ENCODE peak calls at places on chromosome 1, in seven cellular contexts. One of them, this sample, is unnamed.
A peak's percentile ranks its signal among the peaks of the same experiment; 100 is the strongest.

GRCh38 chr1:170562644-170563338 is 30.8 kb downstream of the GORAB start:
- DNase-seq in OCI-LY7: no peak
- DNase-seq in thoracic aorta: peak; percentile 60
- DNase-seq in cardiac fibroblast: peak; percentile 95
- DNase-seq in HTR-8/SVneo: peak; percentile 54
- DNase-seq in right lobe of liver: no peak
- DNase-seq in heart right ventricle: peak; percentile 85
- DNase-seq in this sample: no peak

GRCh38 chr1:203464226-203464625 is 11.4 kb upstream of the PRELP start:
- DNase-seq in OCI-LY7: no peak
- DNase-seq in thoracic aorta: no peak
- DNase-seq in cardiac fibroblast: no peak
- DNase-seq in HTR-8/SVneo: no peak
- DNase-seq in right lobe of liver: no peak
- DNase-seq in heart right ventricle: no peak
- DNase-seq in this sample: no peak

GRCh38 chr1:242147096-242147976 is 148.4 kb upstream of the MAP1LC3C start:
- DNase-seq in OCI-LY7: no peak
- DNase-seq in thoracic aorta: no peak
- DNase-seq in cardiac fibroblast: peak; percentile 9
- DNase-seq in HTR-8/SVneo: no peak
- DNase-seq in right lobe of liver: no peak
- DNase-seq in heart right ventricle: no peak
- DNase-seq in this sample: no peak

GRCh38 chr1:160658162-160658955 is 11.5 kb upstream of the SLAMF1 start:
- DNase-seq in OCI-LY7: no peak
- DNase-seq in thoracic aorta: no peak
- DNase-seq in cardiac fibroblast: no peak
- DNase-seq in HTR-8/SVneo: no peak
- DNase-seq in right lobe of liver: no peak
- DNase-seq in heart right ventricle: no peak
- DNase-seq in this sample: no peak

GRCh38 chr1:160773088-160773487 is 22.9 kb upstream of the LY9 start:
- DNase-seq in OCI-LY7: no peak
- DNase-seq in thoracic aorta: no peak
- DNase-seq in cardiac fibroblast: no peak
- DNase-seq in HTR-8/SVneo: no peak
- DNase-seq in right lobe of liver: no peak
- DNase-seq in heart right ventricle: no peak
- DNase-seq in this sample: no peak

GRCh38 chr1:41236781-41237180 is 5.3 kb downstream of the SCMH1 start:
- DNase-seq in OCI-LY7: no peak
- DNase-seq in thoracic aorta: no peak
- DNase-seq in cardiac fibroblast: no peak
- DNase-seq in HTR-8/SVneo: no peak
- DNase-seq in right lobe of liver: no peak
- DNase-seq in heart right ventricle: no peak
- DNase-seq in this sample: no peak

GRCh38 chr1:223250632-223251015 is 107.6 kb upstream of the TLR5 start:
- DNase-seq in OCI-LY7: no peak
- DNase-seq in thoracic aorta: no peak
- DNase-seq in cardiac fibroblast: no peak
- DNase-seq in HTR-8/SVneo: no peak
- DNase-seq in right lobe of liver: no peak
- DNase-seq in heart right ventricle: no peak
- DNase-seq in this sample: no peak

GRCh38 chr1:9242338-9242969 is 7.9 kb downstream of the H6PD start:
- DNase-seq in OCI-LY7: no peak
- DNase-seq in thoracic aorta: no peak
- DNase-seq in cardiac fibroblast: no peak
- DNase-seq in HTR-8/SVneo: no peak
- DNase-seq in right lobe of liver: peak; percentile 95
- DNase-seq in heart right ventricle: peak; percentile 63
- DNase-seq in this sample: no peak

GRCh38 chr1:154609398-154610380 is 1.7 kb upstream of the ADAR start:
- DNase-seq in OCI-LY7: peak; percentile 46
- DNase-seq in thoracic aorta: no peak
- DNase-seq in cardiac fibroblast: peak; percentile 44
- DNase-seq in HTR-8/SVneo: no peak
- DNase-seq in right lobe of liver: no peak
- DNase-seq in heart right ventricle: no peak
- DNase-seq in this sample: peak; percentile 36

GRCh38 chr1:21564521-21565095 is 55.4 kb downstream of the ALPL start:
- DNase-seq in OCI-LY7: no peak
- DNase-seq in thoracic aorta: no peak
- DNase-seq in cardiac fibroblast: peak; percentile 66
- DNase-seq in HTR-8/SVneo: no peak
- DNase-seq in right lobe of liver: no peak
- DNase-seq in heart right ventricle: no peak
- DNase-seq in this sample: no peak

GRCh38 chr1:184389446-184389845 is 2.6 kb downstream of the C1orf21 start:
- DNase-seq in OCI-LY7: no peak
- DNase-seq in thoracic aorta: no peak
- DNase-seq in cardiac fibroblast: no peak
- DNase-seq in HTR-8/SVneo: no peak
- DNase-seq in right lobe of liver: no peak
- DNase-seq in heart right ventricle: no peak
- DNase-seq in this sample: no peak

GRCh38 chr1:16237343-16237830 is 404 bp upstream of the CPLANE2 start:
- DNase-seq in OCI-LY7: no peak
- DNase-seq in thoracic aorta: no peak
- DNase-seq in cardiac fibroblast: peak; percentile 64
- DNase-seq in HTR-8/SVneo: no peak
- DNase-seq in right lobe of liver: no peak
- DNase-seq in heart right ventricle: no peak
- DNase-seq in this sample: no peak

GRCh38 chr1:226653311-226653921 is 85.7 kb downstream of the ITPKB start:
- DNase-seq in OCI-LY7: peak; percentile 94
- DNase-seq in thoracic aorta: no peak
- DNase-seq in cardiac fibroblast: no peak
- DNase-seq in HTR-8/SVneo: no peak
- DNase-seq in right lobe of liver: no peak
- DNase-seq in heart right ventricle: no peak
- DNase-seq in this sample: peak; percentile 64

GRCh38 chr1:35505911-35506798 is 51.0 kb downstream of the KIAA0319L start:
- DNase-seq in OCI-LY7: peak; percentile 63
- DNase-seq in thoracic aorta: no peak
- DNase-seq in cardiac fibroblast: peak; percentile 90
- DNase-seq in HTR-8/SVneo: peak; percentile 8
- DNase-seq in right lobe of liver: no peak
- DNase-seq in heart right ventricle: peak; percentile 9
- DNase-seq in this sample: peak; percentile 67

GRCh38 chr1:180854456-180854855 is 58.2 kb upstream of the KIAA1614 start:
- DNase-seq in OCI-LY7: no peak
- DNase-seq in thoracic aorta: no peak
- DNase-seq in cardiac fibroblast: no peak
- DNase-seq in HTR-8/SVneo: no peak
- DNase-seq in right lobe of liver: no peak
- DNase-seq in heart right ventricle: no peak
- DNase-seq in this sample: no peak

GRCh38 chr1:209884665-209885117 is 53.3 kb upstream of the SYT14 start:
- DNase-seq in OCI-LY7: no peak
- DNase-seq in thoracic aorta: peak; percentile 25
- DNase-seq in cardiac fibroblast: peak; percentile 100
- DNase-seq in HTR-8/SVneo: peak; percentile 92
- DNase-seq in right lobe of liver: no peak
- DNase-seq in heart right ventricle: no peak
- DNase-seq in this sample: no peak

GRCh38 chr1:43058545-43059360 is 100.1 kb upstream of the SLC2A1 start:
- DNase-seq in OCI-LY7: no peak
- DNase-seq in thoracic aorta: no peak
- DNase-seq in cardiac fibroblast: peak; percentile 62
- DNase-seq in HTR-8/SVneo: peak; percentile 79
- DNase-seq in right lobe of liver: no peak
- DNase-seq in heart right ventricle: no peak
- DNase-seq in this sample: no peak

GRCh38 chr1:67830226-67830625 is 3.0 kb downstream of the GNG12 start:
- DNase-seq in OCI-LY7: no peak
- DNase-seq in thoracic aorta: no peak
- DNase-seq in cardiac fibroblast: peak; percentile 68
- DNase-seq in HTR-8/SVneo: peak; percentile 11
- DNase-seq in right lobe of liver: no peak
- DNase-seq in heart right ventricle: no peak
- DNase-seq in this sample: no peak

GRCh38 chr1:30748699-30749401 is 8.7 kb downstream of the LAPTM5 start:
- DNase-seq in OCI-LY7: no peak
- DNase-seq in thoracic aorta: no peak
- DNase-seq in cardiac fibroblast: no peak
- DNase-seq in HTR-8/SVneo: no peak
- DNase-seq in right lobe of liver: no peak
- DNase-seq in heart right ventricle: no peak
- DNase-seq in this sample: no peak

GRCh38 chr1:234619071-234619480 is 9.1 kb upstream of the IRF2BP2 start:
- DNase-seq in OCI-LY7: no peak
- DNase-seq in thoracic aorta: no peak
- DNase-seq in cardiac fibroblast: peak; percentile 53
- DNase-seq in HTR-8/SVneo: no peak
- DNase-seq in right lobe of liver: no peak
- DNase-seq in heart right ventricle: no peak
- DNase-seq in this sample: no peak

GRCh38 chr1:164272156-164272555 is 286.8 kb upstream of the PBX1 start:
- DNase-seq in OCI-LY7: no peak
- DNase-seq in thoracic aorta: no peak
- DNase-seq in cardiac fibroblast: no peak
- DNase-seq in HTR-8/SVneo: no peak
- DNase-seq in right lobe of liver: no peak
- DNase-seq in heart right ventricle: no peak
- DNase-seq in this sample: no peak

GRCh38 chr1:183841950-183842816 is 37.3 kb downstream of the RGL1 start:
- DNase-seq in OCI-LY7: no peak
- DNase-seq in thoracic aorta: no peak
- DNase-seq in cardiac fibroblast: peak; percentile 99
- DNase-seq in HTR-8/SVneo: peak; percentile 72
- DNase-seq in right lobe of liver: no peak
- DNase-seq in heart right ventricle: peak; percentile 32
- DNase-seq in this sample: peak; percentile 83

GRCh38 chr1:201954263-201955008 is 867 bp upstream of the TIMM17A start:
- DNase-seq in OCI-LY7: no peak
- DNase-seq in thoracic aorta: no peak
- DNase-seq in cardiac fibroblast: no peak
- DNase-seq in HTR-8/SVneo: no peak
- DNase-seq in right lobe of liver: no peak
- DNase-seq in heart right ventricle: no peak
- DNase-seq in this sample: no peak

GRCh38 chr1:109818351-109819325 is 54.9 kb upstream of the EPS8L3 start:
- DNase-seq in OCI-LY7: no peak
- DNase-seq in thoracic aorta: no peak
- DNase-seq in cardiac fibroblast: no peak
- DNase-seq in HTR-8/SVneo: no peak
- DNase-seq in right lobe of liver: no peak
- DNase-seq in heart right ventricle: no peak
- DNase-seq in this sample: no peak

GRCh38 chr1:8591547-8591946 is 225.9 kb downstream of the RERE start:
- DNase-seq in OCI-LY7: no peak
- DNase-seq in thoracic aorta: no peak
- DNase-seq in cardiac fibroblast: no peak
- DNase-seq in HTR-8/SVneo: no peak
- DNase-seq in right lobe of liver: no peak
- DNase-seq in heart right ventricle: no peak
- DNase-seq in this sample: no peak

GRCh38 chr1:52676249-52676903 is 21.8 kb downstream of the COA7 start:
- DNase-seq in OCI-LY7: no peak
- DNase-seq in thoracic aorta: no peak
- DNase-seq in cardiac fibroblast: peak; percentile 34
- DNase-seq in HTR-8/SVneo: no peak
- DNase-seq in right lobe of liver: peak; percentile 62
- DNase-seq in heart right ventricle: peak; percentile 64
- DNase-seq in this sample: no peak

GRCh38 chr1:112298558-112298957 is 97.5 kb upstream of the CTTNBP2NL start:
- DNase-seq in OCI-LY7: peak; percentile 29
- DNase-seq in thoracic aorta: no peak
- DNase-seq in cardiac fibroblast: peak; percentile 72
- DNase-seq in HTR-8/SVneo: peak; percentile 20
- DNase-seq in right lobe of liver: no peak
- DNase-seq in heart right ventricle: no peak
- DNase-seq in this sample: no peak

GRCh38 chr1:24915819-24916602 is 14.1 kb downstream of the RUNX3 start:
- DNase-seq in OCI-LY7: no peak
- DNase-seq in thoracic aorta: no peak
- DNase-seq in cardiac fibroblast: no peak
- DNase-seq in HTR-8/SVneo: no peak
- DNase-seq in right lobe of liver: no peak
- DNase-seq in heart right ventricle: no peak
- DNase-seq in this sample: no peak

GRCh38 chr1:53145942-53146708 is 3.7 kb upstream of the SLC1A7 start:
- DNase-seq in OCI-LY7: no peak
- DNase-seq in thoracic aorta: no peak
- DNase-seq in cardiac fibroblast: peak; percentile 99
- DNase-seq in HTR-8/SVneo: peak; percentile 93
- DNase-seq in right lobe of liver: peak; percentile 87
- DNase-seq in heart right ventricle: peak; percentile 41
- DNase-seq in this sample: no peak

GRCh38 chr1:158686430-158687009 is at the start of gene SPTA1:
- DNase-seq in OCI-LY7: no peak
- DNase-seq in thoracic aorta: no peak
- DNase-seq in cardiac fibroblast: peak; percentile 33
- DNase-seq in HTR-8/SVneo: no peak
- DNase-seq in right lobe of liver: no peak
- DNase-seq in heart right ventricle: no peak
- DNase-seq in this sample: no peak

GRCh38 chr1:43443197-43443946 is 10.4 kb downstream of the HYI start:
- DNase-seq in OCI-LY7: no peak
- DNase-seq in thoracic aorta: no peak
- DNase-seq in cardiac fibroblast: no peak
- DNase-seq in HTR-8/SVneo: no peak
- DNase-seq in right lobe of liver: peak; percentile 45
- DNase-seq in heart right ventricle: no peak
- DNase-seq in this sample: no peak

GRCh38 chr1:206804156-206804737 is 32.0 kb upstream of the IL10 start:
- DNase-seq in OCI-LY7: no peak
- DNase-seq in thoracic aorta: no peak
- DNase-seq in cardiac fibroblast: no peak
- DNase-seq in HTR-8/SVneo: no peak
- DNase-seq in right lobe of liver: no peak
- DNase-seq in heart right ventricle: no peak
- DNase-seq in this sample: no peak

GRCh38 chr1:179816196-179816960 is 61.2 kb downstream of the TOR1AIP2 start:
- DNase-seq in OCI-LY7: no peak
- DNase-seq in thoracic aorta: no peak
- DNase-seq in cardiac fibroblast: peak; percentile 21
- DNase-seq in HTR-8/SVneo: no peak
- DNase-seq in right lobe of liver: no peak
- DNase-seq in heart right ventricle: peak; percentile 65
- DNase-seq in this sample: no peak

GRCh38 chr1:160070243-160071163 is 543 bp upstream of the KCNJ10 start:
- DNase-seq in OCI-LY7: peak; percentile 84
- DNase-seq in thoracic aorta: peak; percentile 59
- DNase-seq in cardiac fibroblast: peak; percentile 40
- DNase-seq in HTR-8/SVneo: peak; percentile 78
- DNase-seq in right lobe of liver: peak; percentile 64
- DNase-seq in heart right ventricle: peak; percentile 82
- DNase-seq in this sample: peak; percentile 68

GRCh38 chr1:31660871-31661455 is 16.3 kb upstream of the PEF1 start:
- DNase-seq in OCI-LY7: no peak
- DNase-seq in thoracic aorta: no peak
- DNase-seq in cardiac fibroblast: no peak
- DNase-seq in HTR-8/SVneo: no peak
- DNase-seq in right lobe of liver: no peak
- DNase-seq in heart right ventricle: no peak
- DNase-seq in this sample: no peak

GRCh38 chr1:55448261-55448660 is 233.1 kb upstream of the USP24 start:
- DNase-seq in OCI-LY7: no peak
- DNase-seq in thoracic aorta: no peak
- DNase-seq in cardiac fibroblast: peak; percentile 43
- DNase-seq in HTR-8/SVneo: no peak
- DNase-seq in right lobe of liver: no peak
- DNase-seq in heart right ventricle: no peak
- DNase-seq in this sample: no peak

GRCh38 chr1:240475832-240476231 is 136.1 kb downstream of the GREM2 start:
- DNase-seq in OCI-LY7: no peak
- DNase-seq in thoracic aorta: no peak
- DNase-seq in cardiac fibroblast: no peak
- DNase-seq in HTR-8/SVneo: no peak
- DNase-seq in right lobe of liver: no peak
- DNase-seq in heart right ventricle: no peak
- DNase-seq in this sample: no peak

GRCh38 chr1:35287807-35288640 is 19.5 kb downstream of the ZMYM4 start:
- DNase-seq in OCI-LY7: no peak
- DNase-seq in thoracic aorta: no peak
- DNase-seq in cardiac fibroblast: peak; percentile 83
- DNase-seq in HTR-8/SVneo: no peak
- DNase-seq in right lobe of liver: no peak
- DNase-seq in heart right ventricle: no peak
- DNase-seq in this sample: no peak